ENCODE peak calls at places on chromosomes 16 and 17, in ten cellular contexts. K is stimulated activated CD4-positive, alpha-beta T cell treated with anti-CD3 and anti-CD28 coated beads, Interleukin-12 subunit alpha, Interleukin-12 subunit beta, amount 100 ng/mL, for 24 hours; P is stimulated activated CD8-positive, alpha-beta memory T cell treated with anti-CD3 and anti-CD28 coated beads, Interleukin-7, amount 100 ng/mL, for 24 hours; F is dorsolateral prefrontal cortex; J is fibroblast of the conjunctiva; Y is AG20443; V is left ventricle myocardium inferior; L is lung; I is type B pancreatic cell; U is NCI-H524. W is an unnamed sample.

GRCh38 chr16:31480851-31481250 is 2.1 kb upstream of the SLC5A2 start:
- DNase-seq in K (no peak), P (no peak), F (no peak), J (no peak), Y (no peak), V (peak), L (no peak), I (no peak), U (no peak), W (no peak)

GRCh38 chr16:47079883-47080282 is 63.9 kb downstream of the NETO2 start:
- DNase-seq in K (no peak), P (no peak), F (no peak), J (no peak), Y (no peak), V (no peak), L (no peak), I (no peak), U (no peak), W (no peak)

GRCh38 chr16:22671301-22672076 is 142.5 kb upstream of the HS3ST2 start:
- DNase-seq in K (no peak), P (no peak), F (no peak), J (no peak), Y (peak), V (no peak), L (no peak), I (peak), U (no peak), W (no peak)

GRCh38 chr17:5780476-5780875 is 196.2 kb upstream of the NLRP1 start:
- DNase-seq in K (no peak), P (no peak), F (no peak), J (no peak), Y (peak), V (no peak), L (no peak), I (no peak), U (no peak), W (peak)

GRCh38 chr16:106623-107324 is 28.7 kb downstream of the MPG start:
- DNase-seq in K (no peak), P (no peak), F (peak), J (peak), Y (peak), V (no peak), L (peak), I (no peak), U (peak), W (peak)

GRCh38 chr17:20966869-20967268 is 75.9 kb downstream of the USP22 start:
- DNase-seq in K (no peak), P (no peak), F (no peak), J (no peak), Y (no peak), V (no peak), L (peak), I (no peak), U (no peak), W (no peak)

GRCh38 chr17:68319420-68320162 is 28.3 kb downstream of the ARSG start:
- DNase-seq in K (no peak), P (no peak), F (no peak), J (no peak), Y (no peak), V (no peak), L (no peak), I (no peak), U (no peak), W (no peak)

GRCh38 chr17:34580685-34581445 is 1.5 kb downstream of the TMEM132E start:
- DNase-seq in K (no peak), P (no peak), F (no peak), J (no peak), Y (no peak), V (no peak), L (no peak), I (no peak), U (peak), W (peak)

GRCh38 chr16:86575754-86576557 is 2.4 kb upstream of the FOXL1 start:
- DNase-seq in K (peak), P (no peak), F (no peak), J (peak), Y (peak), V (peak), L (no peak), I (peak), U (peak), W (peak)

GRCh38 chr16:50859628-50860360 is 117.9 kb downstream of the CYLD start:
- DNase-seq in K (no peak), P (no peak), F (no peak), J (no peak), Y (no peak), V (no peak), L (peak), I (no peak), U (no peak), W (no peak)

GRCh38 chr17:49515196-49515770 is 20.2 kb downstream of the NGFR start:
- DNase-seq in K (no peak), P (no peak), F (peak), J (peak), Y (peak), V (peak), L (peak), I (no peak), U (peak), W (peak)

GRCh38 chr17:63136381-63137012 is 170.5 kb downstream of the TANC2 start:
- DNase-seq in K (no peak), P (no peak), F (no peak), J (no peak), Y (no peak), V (no peak), L (no peak), I (no peak), U (no peak), W (no peak)

GRCh38 chr16:89738538-89739317 is 17.4 kb downstream of the ZNF276 start:
- DNase-seq in K (no peak), P (no peak), F (no peak), J (no peak), Y (no peak), V (no peak), L (no peak), I (no peak), U (no peak), W (no peak)

GRCh38 chr16:1859650-1860049 is 12.3 kb downstream of the MEIOB start:
- DNase-seq in K (no peak), P (no peak), F (no peak), J (no peak), Y (no peak), V (no peak), L (peak), I (no peak), U (no peak), W (no peak)

GRCh38 chr17:76544123-76544915 is 4.5 kb downstream of the PRCD start:
- DNase-seq in K (no peak), P (no peak), F (peak), J (no peak), Y (no peak), V (peak), L (no peak), I (no peak), U (peak), W (no peak)

GRCh38 chr16:59593256-59593655 is 859.1 kb upstream of the GOT2 start:
- DNase-seq in K (no peak), P (no peak), F (no peak), J (peak), Y (peak), V (no peak), L (no peak), I (no peak), U (no peak), W (no peak)

GRCh38 chr16:27628216-27628945 is 78.4 kb downstream of the KATNIP start:
- DNase-seq in K (no peak), P (no peak), F (no peak), J (no peak), Y (no peak), V (no peak), L (no peak), I (no peak), U (no peak), W (no peak)

GRCh38 chr16:3655030-3655790 is 719 bp downstream of the DNASE1 start:
- DNase-seq in K (no peak), P (no peak), F (no peak), J (no peak), Y (no peak), V (no peak), L (no peak), I (no peak), U (no peak), W (no peak)

GRCh38 chr16:70788668-70789161 is 12.2 kb downstream of the VAC14 start:
- DNase-seq in K (no peak), P (no peak), F (no peak), J (peak), Y (no peak), V (no peak), L (no peak), I (no peak), U (no peak), W (no peak)

GRCh38 chr17:43170766-43171681 is at the start of gene NBR1:
- DNase-seq in K (peak), P (peak), F (peak), J (peak), Y (peak), V (peak), L (peak), I (peak), U (peak), W (peak)

GRCh38 chr17:45923511-45924268 is 29.3 kb downstream of the MAPT start:
- DNase-seq in K (no peak), P (no peak), F (no peak), J (peak), Y (peak), V (no peak), L (no peak), I (no peak), U (no peak), W (no peak)

GRCh38 chr16:15639061-15639568 is 3.8 kb downstream of the MARF1 start:
- DNase-seq in K (no peak), P (no peak), F (no peak), J (no peak), Y (no peak), V (no peak), L (no peak), I (no peak), U (no peak), W (no peak)

GRCh38 chr17:69605571-69605970 is 191.1 kb downstream of the MAP2K6 start:
- DNase-seq in K (no peak), P (no peak), F (no peak), J (no peak), Y (no peak), V (no peak), L (no peak), I (no peak), U (no peak), W (no peak)